ENCODE peak calls at places on chromosomes 2 and 18, in nine cellular contexts. V is heart right ventricle, E is fibroblast of pulmonary artery, L is A549, G is choroid plexus epithelial cell, R is adrenal gland, B is Peyer's patch, W is fibroblast of lung, D is PC-3. T is an unnamed sample.

GRCh38 chr2:112134120-112134519 is 4.1 kb upstream of the FBLN7 start:
- DNase-seq in V (no peak), E (no peak), L (no peak), G (no peak), R (no peak), B (no peak), W (no peak), D (no peak), T (no peak)

GRCh38 chr2:6692061-6692460 is 173.6 kb downstream of the CMPK2 start:
- DNase-seq in V (no peak), E (no peak), L (no peak), G (peak; percentile 15), R (no peak), B (no peak), W (peak; percentile 10), D (no peak), T (no peak)

GRCh38 chr18:1253825-1254224 is 349.2 kb downstream of the ADCYAP1 start:
- DNase-seq in V (no peak), E (no peak), L (no peak), G (no peak), R (no peak), B (no peak), W (no peak), D (peak; percentile 54), T (no peak)

GRCh38 chr2:234243871-234244565 is 193.5 kb downstream of the SPP2 start:
- DNase-seq in V (no peak), E (no peak), L (peak; percentile 86), G (peak; percentile 78), R (no peak), B (no peak), W (peak; percentile 38), D (peak; percentile 46), T (no peak)

GRCh38 chr2:156339866-156340265 is 7.3 kb upstream of the NR4A2 start:
- DNase-seq in V (no peak), E (no peak), L (no peak), G (no peak), R (no peak), B (no peak), W (no peak), D (no peak), T (no peak)

GRCh38 chr2:23621616-23622015 is 236.6 kb downstream of the KLHL29 start:
- DNase-seq in V (no peak), E (no peak), L (no peak), G (no peak), R (no peak), B (no peak), W (no peak), D (no peak), T (no peak)

GRCh38 chr18:39198376-39198775 is 1632.8 kb upstream of the CELF4 start:
- DNase-seq in V (no peak), E (no peak), L (no peak), G (peak; percentile 21), R (no peak), B (no peak), W (peak; percentile 57), D (peak; percentile 28), T (no peak)

GRCh38 chr2:86704482-86704971 is 15.6 kb upstream of the RMND5A start:
- DNase-seq in V (peak; percentile 78), E (peak; percentile 71), L (peak; percentile 77), G (peak; percentile 81), R (peak; percentile 34), B (peak; percentile 81), W (peak; percentile 69), D (peak; percentile 93), T (peak; percentile 63)

GRCh38 chr2:182763311-182763912 is 47.4 kb downstream of the DNAJC10 start:
- DNase-seq in V (peak; percentile 15), E (peak; percentile 60), L (peak; percentile 55), G (peak; percentile 74), R (peak; percentile 43), B (peak; percentile 50), W (peak; percentile 48), D (peak; percentile 73), T (peak; percentile 59)

GRCh38 chr18:63237911-63238710 is 81.5 kb downstream of the BCL2 start:
- DNase-seq in V (peak; percentile 47), E (peak; percentile 95), L (peak; percentile 56), G (peak; percentile 97), R (peak; percentile 30), B (no peak), W (peak; percentile 96), D (peak; percentile 74), T (peak; percentile 23)
- H3K4me3 ChIP-seq in V (peak overlapping the region; percentile 4), E (peak overlapping the region; percentile 1), L (peak overlapping the region; percentile 8), G (peak overlapping the region; percentile 1), R (no peak overlapping the region), B (no peak overlapping the region), W (peak overlapping the region; percentile 42), D (peak overlapping the region; percentile 45), T (no peak overlapping the region)

DNA sequence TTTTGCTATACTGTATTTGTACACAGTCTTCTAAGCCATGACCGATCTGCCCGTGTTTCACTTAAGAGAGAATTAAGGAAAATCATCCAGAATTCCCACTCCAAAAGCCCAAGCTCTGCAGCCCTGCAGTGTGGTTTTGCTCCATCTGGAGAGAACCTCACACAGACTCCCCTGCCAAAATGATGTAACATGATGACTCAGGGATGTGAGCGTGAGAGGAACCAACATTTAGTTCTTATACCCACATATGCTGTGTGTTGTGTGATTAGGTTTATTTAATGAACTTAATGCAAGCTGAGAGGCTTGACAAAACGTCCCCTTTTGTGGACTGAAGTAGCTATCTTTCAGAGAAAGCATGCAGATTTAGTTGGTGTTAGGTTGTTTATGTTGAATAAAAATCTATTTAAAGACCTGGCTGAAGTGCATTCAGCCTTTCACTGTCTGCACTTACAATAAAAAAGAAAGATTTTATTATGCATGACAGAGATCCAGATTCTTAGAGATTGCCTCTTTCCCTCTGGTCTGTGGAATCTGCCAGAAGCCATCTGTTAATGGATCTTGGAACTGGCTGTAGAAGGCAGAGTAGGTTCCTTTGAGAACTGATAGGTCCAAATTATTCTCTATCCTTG is 6.3 kb downstream of the RAB12 start:
- DNase-seq in V (peak; percentile 51), E (peak; percentile 91), L (peak; percentile 43), G (peak; percentile 89), R (peak; percentile 45), B (no peak), W (peak; percentile 95), D (peak; percentile 92), T (no peak)
- TF ChIP-seq CTCF in V (no peak), E (no peak), L (no peak), G (no peak), R (no peak), B (no peak), W (no peak), D (no peak), T (no peak)

GRCh38 chr2:177393824-177394614 is 1.4 kb downstream of the AGPS start:
- DNase-seq in V (no peak), E (no peak), L (no peak), G (no peak), R (no peak), B (no peak), W (no peak), D (peak; percentile 59), T (no peak)
- H3K4me3 ChIP-seq in V (peak overlapping the region; percentile 99), E (peak overlapping the region; percentile 78), L (peak overlapping the region; percentile 79), G (peak overlapping the region; percentile 78), R (peak overlapping the region; percentile 68), B (no peak overlapping the region), W (peak overlapping the region; percentile 67), D (peak overlapping the region; percentile 89), T (peak overlapping the region; percentile 100)

GRCh38 chr2:201345636-201346213 is 11.4 kb downstream of the FLACC1 start:
- DNase-seq in V (no peak), E (no peak), L (no peak), G (no peak), R (no peak), B (no peak), W (no peak), D (no peak), T (no peak)
- TF ChIP-seq CTCF in V (no peak), E (no peak), L (no peak), G (no peak), R (no peak), B (no peak), W (no peak), D (no peak), T (no peak)

GRCh38 chr2:85066874-85067351 is 66.3 kb upstream of the TCF7L1 start:
- DNase-seq in V (peak; percentile 75), E (peak; percentile 90), L (peak; percentile 87), G (peak; percentile 89), R (peak; percentile 81), B (peak; percentile 80), W (peak; percentile 88), D (peak; percentile 83), T (peak; percentile 85)
- H3K4me3 ChIP-seq in V (peak overlapping the region; percentile 51), E (peak overlapping the region; percentile 29), L (peak overlapping the region; percentile 21), G (peak overlapping the region; percentile 36), R (peak overlapping the region; percentile 41), B (no peak overlapping the region), W (peak overlapping the region; percentile 43), D (peak overlapping the region; percentile 57), T (peak overlapping the region; percentile 30)

GRCh38 chr2:65432227-65433190 is at the start of gene SPRED2:
- DNase-seq in V (peak; percentile 97), E (peak; percentile 98), L (peak; percentile 96), G (peak; percentile 98), R (peak; percentile 96), B (peak; percentile 92), W (peak; percentile 98), D (peak; percentile 95), T (peak; percentile 95)
- TF ChIP-seq CTCF in V (peak; percentile 32), E (no peak), L (peak; percentile 9), G (peak; percentile 5), R (no peak), B (peak; percentile 31), W (no peak), D (no peak), T (no peak)

DNA sequence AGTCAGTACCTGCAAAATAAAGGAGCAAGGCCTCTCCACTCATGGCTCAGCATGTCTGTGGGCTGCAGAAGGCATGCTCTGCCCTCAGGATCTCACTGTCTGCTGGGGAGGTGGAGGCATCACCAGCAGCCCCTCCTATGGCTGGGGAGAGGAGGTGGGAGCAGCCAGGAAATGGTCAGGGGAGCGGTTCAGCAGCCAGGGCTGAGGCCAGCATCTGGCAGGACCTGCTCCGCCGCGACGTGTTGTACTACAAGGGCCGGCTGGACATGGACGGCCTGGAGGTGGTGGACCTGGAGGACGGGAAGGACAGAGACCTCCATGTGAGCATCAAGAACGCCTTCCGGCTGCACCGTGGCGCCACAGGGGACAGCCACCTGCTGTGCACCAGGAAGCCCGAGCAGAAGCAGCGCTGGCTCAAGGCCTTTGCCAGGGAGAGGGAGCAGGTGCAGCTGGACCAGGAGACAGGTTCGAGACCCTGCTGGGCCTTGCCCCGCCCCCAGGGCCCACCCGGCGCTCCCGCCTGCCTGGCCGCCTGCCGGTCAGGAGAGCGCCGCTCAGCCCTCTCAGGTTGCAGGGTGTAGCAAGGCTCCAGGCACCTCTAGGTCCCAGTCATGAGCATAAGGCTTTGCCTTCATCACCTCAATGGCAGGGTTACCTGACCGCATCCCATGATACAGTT is 49.0 kb downstream of the FAM168B start:
- DNase-seq in V (no peak), E (no peak), L (no peak), G (no peak), R (no peak), B (no peak), W (no peak), D (no peak), T (no peak)
- H3K4me3 ChIP-seq in V (no peak overlapping the region), E (no peak overlapping the region), L (no peak overlapping the region), G (no peak overlapping the region), R (no peak overlapping the region), B (no peak overlapping the region), W (no peak overlapping the region), D (no peak overlapping the region), T (no peak overlapping the region)

DNA sequence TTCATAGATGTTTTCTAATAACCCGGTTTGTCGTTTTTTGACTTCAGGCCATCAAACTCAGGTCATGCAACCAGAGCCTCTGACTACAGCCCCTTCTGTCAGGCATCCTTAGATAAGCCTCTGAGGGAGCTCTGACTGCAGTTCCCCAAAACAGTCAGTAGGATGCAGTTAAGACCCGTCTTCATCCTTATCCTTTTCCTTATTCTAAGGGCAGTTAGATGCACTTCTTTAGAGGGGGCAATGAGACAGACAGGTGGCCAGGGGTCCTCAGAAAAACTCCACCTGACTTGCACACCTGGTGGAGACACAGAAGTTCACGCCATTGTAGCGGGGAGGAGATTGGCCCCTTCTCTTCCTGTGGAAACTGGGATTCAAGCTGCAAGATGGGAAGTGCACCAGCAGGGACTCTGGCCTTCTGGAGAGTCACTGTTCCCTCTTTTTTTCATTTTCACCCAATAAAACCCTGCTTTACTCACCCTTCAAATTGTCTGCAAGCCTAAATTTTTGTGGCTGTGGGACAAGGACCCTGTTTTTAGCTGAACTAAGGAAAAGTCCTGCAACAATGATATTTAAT is 104.8 kb upstream of the TFPI start:
- DNase-seq in V (no peak), E (peak; percentile 51), L (peak; percentile 44), G (peak; percentile 76), R (no peak), B (no peak), W (peak; percentile 51), D (peak; percentile 51), T (no peak)
- TF ChIP-seq CTCF in V (no peak), E (peak; percentile 54), L (no peak), G (peak; percentile 72), R (no peak), B (peak; percentile 9), W (peak; percentile 64), D (peak; percentile 63), T (peak; percentile 47)

T was measured in Caco-2.